ENCODE peak calls at places on chromosomes 6 and 20, in six cellular contexts. S, X, T, I, K and J are unnamed samples.

GRCh38 chr6:31660224-31660997 is at the start of gene C6orf47:
- DNase-seq in I (peak; percentile 56), X (peak; percentile 90), K (peak; percentile 89), T (peak; percentile 87), S (peak; percentile 90), J (peak; percentile 57)

GRCh38 chr6:34059914-34060313 is 86.0 kb downstream of the GRM4 start:
- DNase-seq in X (no peak), I (no peak), K (no peak), T (no peak), S (no peak), J (no peak)

GRCh38 chr6:168123165-168123911 is 44.3 kb upstream of the FRMD1 start:
- DNase-seq in T (no peak), X (no peak), I (no peak), K (peak; percentile 47), S (no peak), J (no peak)

GRCh38 chr6:122804962-122805499 is 16.0 kb downstream of the SMPDL3A start:
- DNase-seq in X (no peak), T (no peak), S (no peak), K (no peak), I (no peak), J (no peak)

GRCh38 chr6:88220493-88220892 is 54.3 kb upstream of the CNR1 start:
- DNase-seq in K (no peak), X (peak; percentile 66), S (peak; percentile 39), I (no peak), T (no peak), J (no peak)

GRCh38 chr20:54362283-54362682 is 113.1 kb upstream of the DOK5 start:
- DNase-seq in K (no peak), X (no peak), T (no peak), S (no peak), I (no peak), J (no peak)

GRCh38 chr6:119348308-119349040 is 1.1 kb downstream of the MAN1A1 start:
- DNase-seq in S (peak; percentile 20), I (no peak), X (peak; percentile 53), K (no peak), T (peak; percentile 39), J (peak; percentile 14)

GRCh38 chr6:170027111-170028043 is 263.5 kb downstream of the DLL1 start:
- DNase-seq in S (no peak), T (peak; percentile 34), X (no peak), K (peak; percentile 49), I (no peak), J (no peak)

GRCh38 chr20:50695144-50695872 is 4.0 kb upstream of the RIPOR3 start:
- DNase-seq in K (no peak), X (no peak), T (no peak), I (no peak), S (no peak), J (no peak)

GRCh38 chr20:62096421-62097380 is 25.6 kb upstream of the LSM14B start:
- DNase-seq in T (no peak), I (no peak), X (no peak), S (no peak), K (no peak), J (no peak)

GRCh38 chr20:2699775-2700413 is 7.3 kb downstream of the EBF4 start:
- DNase-seq in S (no peak), X (no peak), K (peak; percentile 66), T (no peak), I (no peak), J (no peak)

GRCh38 chr6:121436966-121437756 is 1.7 kb downstream of the GJA1 start:
- DNase-seq in S (peak; percentile 82), T (peak; percentile 47), K (no peak), X (peak; percentile 64), I (no peak), J (no peak)

GRCh38 chr6:137956098-137956488 is 89.0 kb downstream of the TNFAIP3 start:
- DNase-seq in T (no peak), X (no peak), K (no peak), S (no peak), I (no peak), J (no peak)

GRCh38 chr6:13354331-13355042 is 26.1 kb upstream of the TBC1D7 start:
- DNase-seq in X (peak; percentile 55), K (no peak), T (no peak), S (peak; percentile 69), I (no peak), J (no peak)

GRCh38 chr6:56297022-56297995 is 49.9 kb upstream of the COL21A1 start:
- DNase-seq in T (no peak), X (no peak), S (peak; percentile 23), K (no peak), I (no peak), J (no peak)

GRCh38 chr6:110814488-110815259 is 595 bp downstream of the CDK19 start:
- DNase-seq in K (peak; percentile 79), I (peak; percentile 38), S (peak; percentile 62), T (peak; percentile 61), X (peak; percentile 70), J (peak; percentile 40)